ENCODE peak calls at places on chromosomes 16 and 17, in nine cellular contexts. Y is right cardiac atrium; I is CD8-positive, alpha-beta memory T cell; X is neural progenitor cell; Z is DND-41; Q is thoracic aorta; E is A549; S is pancreas; P is CD4-positive, alpha-beta T cell. U is an unnamed sample. For H3K9me3, the result is how much of the 10 kb centered on the place peaks cover.

GRCh38 chr16:4370570-4371480 is 823 bp upstream of the VASN start:
- DNase-seq in X (no peak), I (no peak), E (no peak), S (peak), Y (peak), P (no peak), Q (peak), Z (no peak), U (no peak)

GRCh38 chr17:28745052-28745776 is 1.4 kb downstream of the TRAF4 start:
- DNase-seq in E (no peak), P (no peak), X (peak), S (peak), Q (no peak), Z (peak), Y (peak), I (no peak), U (no peak)

GRCh38 chr16:24499193-24499814 is 40.1 kb upstream of the RBBP6 start:
- DNase-seq in P (no peak), Y (no peak), I (no peak), E (peak), Q (no peak), Z (peak), X (peak), S (no peak), U (no peak)

GRCh38 chr16:10619271-10619849 is 39.0 kb upstream of the EMP2 start:
- DNase-seq in P (no peak), X (peak), E (no peak), S (no peak), Q (no peak), Y (peak), I (no peak), Z (no peak), U (no peak)

GRCh38 chr16:79429276-79430128 is 171.0 kb downstream of the MAF start:
- DNase-seq in Z (no peak), I (no peak), X (peak), Y (no peak), E (no peak), S (no peak), P (no peak), Q (no peak), U (no peak)

GRCh38 chr16:3953728-3954410 is 73.4 kb upstream of the CREBBP start:
- DNase-seq in I (no peak), Y (no peak), E (no peak), S (no peak), P (no peak), Z (no peak), X (peak), Q (no peak), U (no peak)

GRCh38 chr17:14575349-14575966 is 274.6 kb downstream of the HS3ST3B1 start:
- DNase-seq in Y (no peak), Z (no peak), Q (no peak), E (no peak), I (no peak), X (no peak), P (no peak), S (no peak), U (no peak)

GRCh38 chr17:50381260-50381815 is 8.3 kb downstream of the EME1 start:
- DNase-seq in E (no peak), S (no peak), Q (no peak), Y (no peak), Z (no peak), P (no peak), I (no peak), X (no peak), U (no peak)

GRCh38 chr16:13559624-13560023 is 360.3 kb upstream of the ERCC4 start:
- DNase-seq in X (no peak), P (no peak), Q (no peak), I (no peak), Z (no peak), S (no peak), Y (no peak), E (no peak), U (no peak)

GRCh38 chr16:68064791-68065365 is 20.3 kb upstream of the NFATC3 start:
- DNase-seq in P (peak), X (peak), I (peak), E (peak), S (peak), Q (no peak), Y (peak), Z (peak), U (peak)

GRCh38 chr17:63185420-63185819 is 219.4 kb downstream of the TANC2 start:
- DNase-seq in Q (no peak), S (no peak), Y (no peak), E (no peak), Z (no peak), X (no peak), P (no peak), I (no peak), U (no peak)

GRCh38 chr16:57916735-57917450 is 54.0 kb downstream of the CNGB1 start:
- DNase-seq in Z (no peak), I (peak), Y (no peak), E (no peak), X (no peak), Q (no peak), P (no peak), S (no peak), U (no peak)

GRCh38 chr16:54748611-54749190 is 182.0 kb upstream of the IRX5 start:
- DNase-seq in Y (no peak), Q (no peak), S (no peak), Z (no peak), E (no peak), P (no peak), X (no peak), I (no peak), U (no peak)

GRCh38 chr16:57824880-57825279 is 22.6 kb upstream of the KIFC3 start:
- DNase-seq in Q (no peak), X (no peak), I (no peak), Y (no peak), S (no peak), P (no peak), E (no peak), Z (no peak), U (no peak)

GRCh38 chr17:2062571-2063183 is 7.8 kb downstream of the HIC1 start:
- DNase-seq in X (no peak), P (no peak), Y (peak), I (no peak), Z (no peak), S (no peak), E (no peak), Q (no peak), U (no peak)

GRCh38 chr16:3017262-3017805 is 649 bp downstream of the CLDN6 start:
- DNase-seq in S (no peak), E (no peak), P (no peak), X (peak), Q (no peak), Z (no peak), Y (no peak), I (no peak), U (no peak)

GRCh38 chr16:53152321-53152720 is 97.5 kb downstream of the CHD9 start:
- DNase-seq in E (no peak), Z (no peak), Q (no peak), I (no peak), Y (no peak), P (no peak), S (no peak), X (no peak), U (no peak)

GRCh38 chr16:102060-102855 is 24.2 kb downstream of the MPG start:
- DNase-seq in X (no peak), I (no peak), E (no peak), Z (no peak), Q (no peak), P (no peak), S (no peak), Y (peak), U (no peak)

GRCh38 chr17:29760279-29760721 is 137.6 kb upstream of the CORO6 start:
- DNase-seq in X (peak), I (peak), Y (no peak), Z (peak), S (no peak), Q (no peak), P (peak), E (peak), U (no peak)

GRCh38 chr17:8357910-8358309 is 18.3 kb downstream of the ODF4 start:
- DNase-seq in X (no peak), Z (no peak), Y (no peak), P (no peak), S (no peak), E (no peak), I (no peak), Q (no peak), U (no peak)

GRCh38 chr16:65068151-65068740 is 53.6 kb downstream of the CDH11 start:
- DNase-seq in S (no peak), Z (no peak), P (no peak), X (no peak), Y (no peak), Q (no peak), I (no peak), E (no peak), U (no peak)

GRCh38 chr17:76138234-76138895 is 2.7 kb downstream of the FOXJ1 start:
- DNase-seq in P (no peak), S (no peak), X (peak), Y (no peak), Q (no peak), I (peak), Z (no peak), E (peak), U (no peak)

GRCh38 chr16:19991614-19992013 is 82.1 kb downstream of the GPR139 start:
- DNase-seq in E (no peak), Y (no peak), P (no peak), S (no peak), Z (no peak), Q (no peak), X (no peak), I (no peak), U (no peak)

GRCh38 chr16:70705056-70705455 is 19.2 kb upstream of the MTSS2 start:
- DNase-seq in Y (no peak), Q (no peak), Z (no peak), E (no peak), P (no peak), X (no peak), S (no peak), I (no peak), U (no peak)

GRCh38 chr16:22337849-22338248 is 36.6 kb downstream of the CDR2 start:
- DNase-seq in Q (no peak), P (no peak), X (no peak), Z (no peak), E (no peak), Y (no peak), S (no peak), I (no peak), U (no peak)
- H3K9me3 ChIP-seq in Q (under half), P (under half), X (under half), Z (under half), E (under half), Y (under half), S (under half), I (under half), U (under half)

GRCh38 chr17:27069842-27070508 is 223.9 kb upstream of the WSB1 start:
- DNase-seq in P (no peak), S (no peak), Z (no peak), E (no peak), Y (no peak), I (no peak), Q (no peak), X (no peak), U (no peak)
- H3K9me3 ChIP-seq in P (under half), S (under half), Z (under half), E (under half), Y (under half), I (under half), Q (under half), X (under half), U (under half)

GRCh38 chr16:27558434-27558833 is 8.5 kb downstream of the KATNIP start:
- DNase-seq in X (no peak), P (no peak), Q (no peak), S (no peak), I (no peak), Z (no peak), Y (no peak), E (no peak), U (no peak)
- H3K9me3 ChIP-seq in X (under half), P (under half), Q (under half), S (under half), I (under half), Z (under half), Y (under half), E (under half), U (under half)

DNA sequence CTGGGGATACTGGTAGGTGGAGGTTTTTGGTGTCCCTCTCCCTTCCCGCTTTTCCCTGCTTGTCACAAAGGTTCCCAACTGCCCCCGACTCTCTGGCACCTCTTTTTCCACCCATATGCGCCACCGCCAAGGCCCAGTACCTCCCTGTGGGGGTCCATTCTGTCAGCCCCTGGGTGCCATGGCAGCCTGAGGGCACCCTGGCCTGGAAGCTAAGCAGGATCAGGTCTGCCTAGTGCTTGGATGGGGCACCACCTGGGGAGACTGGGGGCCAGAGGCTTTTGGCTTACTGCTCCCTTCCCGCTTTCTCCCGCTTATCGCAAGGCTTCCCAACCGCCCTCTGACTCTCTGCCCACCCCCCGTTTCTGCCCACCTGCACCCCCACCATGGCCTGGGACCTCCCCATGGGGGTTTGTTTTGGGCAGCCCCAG is 2286.4 kb downstream of the TP53TG3F start:
- DNase-seq in P (no peak), X (no peak), S (no peak), I (no peak), Z (no peak), Q (no peak), E (no peak), Y (no peak), U (no peak)
- H3K9me3 ChIP-seq in P (half or more), X (under half), S (under half), I (under half), Z (half or more), Q (under half), E (under half), Y (under half), U (under half)

DNA sequence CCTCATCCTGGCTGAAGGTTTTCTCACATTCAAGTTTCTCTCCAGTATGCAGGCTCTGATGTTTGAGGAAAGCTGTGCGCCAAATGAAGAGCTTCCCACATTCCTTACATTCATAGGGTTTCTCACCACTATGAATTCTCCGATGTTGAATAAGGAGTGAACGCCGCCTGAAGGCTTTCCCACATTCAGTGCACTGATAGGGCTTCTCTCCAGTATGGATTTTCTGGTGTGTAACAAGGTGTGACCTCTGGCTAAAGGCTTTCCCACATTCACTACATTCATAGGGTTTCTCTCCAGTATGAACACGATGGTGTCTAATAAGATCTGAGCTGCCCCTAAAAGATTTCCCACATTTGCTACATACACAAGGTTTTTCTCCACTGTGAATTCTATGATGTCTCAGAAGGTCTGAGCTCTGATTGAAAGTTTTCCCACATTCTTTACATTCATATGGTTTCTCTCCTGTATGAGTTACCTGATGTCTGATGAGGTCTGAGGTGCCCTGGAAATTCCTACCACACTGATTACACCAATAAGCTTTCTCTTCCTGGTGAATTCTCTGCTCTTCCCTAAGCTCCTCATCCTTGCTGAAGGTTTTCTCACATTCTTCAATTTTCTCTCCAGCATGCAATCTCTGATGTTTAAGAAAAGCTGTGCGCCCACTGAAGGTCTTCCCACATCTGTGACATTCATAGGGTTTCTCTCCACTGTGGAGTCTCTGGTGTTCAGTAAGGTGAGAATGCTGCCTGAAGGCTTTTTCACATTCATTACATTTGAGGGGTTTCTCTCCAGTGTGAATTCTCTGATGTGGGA is 8.9 kb downstream of the ZNF594 start:
- DNase-seq in Z (no peak), P (no peak), Y (no peak), X (no peak), Q (no peak), S (no peak), E (no peak), I (no peak), U (no peak)
- H3K9me3 ChIP-seq in Z (half or more), P (half or more), Y (under half), X (half or more), Q (half or more), S (under half), E (half or more), I (half or more), U (under half)

DNA sequence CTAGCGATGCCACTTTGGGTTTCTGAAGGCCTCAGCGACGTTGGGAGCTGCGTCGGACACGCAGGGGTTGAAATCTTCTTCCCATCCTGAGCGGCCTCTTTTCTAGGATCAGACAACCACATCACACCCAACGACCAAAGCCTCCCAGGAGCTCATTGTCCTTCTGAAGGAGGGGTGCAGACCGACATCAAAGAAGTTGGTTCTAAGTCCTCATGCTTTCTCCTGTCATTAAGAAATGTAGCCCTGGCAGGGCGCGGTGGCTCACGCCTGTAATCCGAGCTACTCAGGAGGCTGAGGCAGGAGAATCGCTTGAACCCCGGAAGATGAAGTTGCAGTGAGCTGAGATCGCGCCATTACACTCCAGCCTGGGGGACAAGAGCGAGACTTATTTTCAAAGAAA is 1681.9 kb downstream of the TP53TG3F start:
- DNase-seq in Y (no peak), X (no peak), S (no peak), Z (no peak), Q (no peak), I (no peak), P (no peak), E (no peak), U (no peak)
- H3K9me3 ChIP-seq in Y (under half), X (under half), S (under half), Z (under half), Q (under half), I (under half), P (under half), E (under half), U (under half)

GRCh38 chr17:41676058-41676419 is 12.6 kb upstream of the EIF1 start:
- DNase-seq in P (no peak), X (no peak), Z (no peak), I (no peak), Q (no peak), E (no peak), S (no peak), Y (no peak), U (no peak)
- H3K9me3 ChIP-seq in P (under half), X (under half), Z (under half), I (under half), Q (under half), E (under half), S (under half), Y (under half), U (under half)

DNA sequence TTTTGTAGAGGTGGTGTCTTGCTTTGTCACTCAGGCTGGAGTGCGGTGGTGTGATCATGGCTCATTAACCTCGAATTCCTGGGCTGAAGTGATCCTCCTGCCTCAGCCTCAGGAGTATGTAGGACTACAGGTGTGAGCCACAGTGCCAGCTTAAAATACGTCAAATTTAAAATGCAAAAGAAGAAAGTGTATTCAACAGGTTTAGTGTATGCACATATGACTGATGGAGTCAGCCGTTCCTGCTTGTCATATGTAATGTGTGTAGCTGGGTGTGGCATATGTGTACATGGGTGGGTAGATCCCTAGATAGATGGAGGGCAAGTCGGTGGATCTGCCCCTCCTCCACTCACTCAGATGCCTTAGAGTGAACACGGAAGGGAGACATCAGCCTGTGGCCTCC is 111.0 kb downstream of the RPTOR start:
- DNase-seq in X (no peak), Q (no peak), P (no peak), E (no peak), Z (no peak), Y (no peak), I (no peak), S (no peak), U (no peak)
- H3K9me3 ChIP-seq in X (under half), Q (under half), P (under half), E (under half), Z (under half), Y (under half), I (under half), S (under half), U (under half)

GRCh38 chr16:89880477-89881367 is 7.3 kb downstream of the TCF25 start:
- DNase-seq in Z (peak), I (no peak), Q (no peak), P (no peak), Y (peak), E (no peak), X (no peak), S (no peak), U (no peak)

GRCh38 chr16:89883346-89884040 is 10.1 kb downstream of the TCF25 start:
- DNase-seq in S (no peak), Q (no peak), X (no peak), Z (no peak), E (no peak), P (no peak), I (no peak), Y (peak), U (no peak)

GRCh38 chr16:89887243-89887642 is 13.9 kb downstream of the TCF25 start:
- DNase-seq in P (no peak), S (no peak), Q (no peak), I (no peak), Z (no peak), X (no peak), E (no peak), Y (peak), U (no peak)

GRCh38 chr16:89881368-89881730 is 8.0 kb downstream of the TCF25 start:
- DNase-seq in Q (no peak), E (no peak), X (no peak), P (no peak), S (no peak), I (no peak), Z (no peak), Y (peak), U (no peak)

GRCh38 chr16:89884041-89884421 is 10.6 kb downstream of the TCF25 start:
- DNase-seq in E (no peak), Q (no peak), I (no peak), S (no peak), Y (peak), P (no peak), Z (no peak), X (no peak), U (no peak)
- H3K9me3 ChIP-seq in E (under half), Q (under half), I (under half), S (under half), Y (under half), P (under half), Z (under half), X (under half), U (under half)

GRCh38 chr16:85303354-85303883 is 191.1 kb upstream of the CIBAR2 start:
- DNase-seq in E (peak), Y (peak), X (peak), S (peak), Q (no peak), P (peak), Z (peak), I (peak), U (peak)

GRCh38 chr16:85302018-85302847 is 190.0 kb upstream of the CIBAR2 start:
- DNase-seq in Y (no peak), Z (no peak), P (no peak), S (no peak), E (no peak), X (peak), I (no peak), Q (no peak), U (no peak)

GRCh38 chr16:85301171-85301690 is 189.0 kb upstream of the CIBAR2 start:
- DNase-seq in P (no peak), X (no peak), Z (no peak), S (peak), I (no peak), Q (no peak), Y (no peak), E (no peak), U (no peak)

GRCh38 chr16:85302848-85303353 is 190.6 kb upstream of the CIBAR2 start:
- DNase-seq in E (no peak), Q (no peak), Y (no peak), S (no peak), Z (no peak), I (no peak), X (no peak), P (no peak), U (no peak)

GRCh38 chr16:85300451-85300968 is 188.2 kb upstream of the CIBAR2 start:
- DNase-seq in X (no peak), E (no peak), Y (no peak), I (no peak), Z (no peak), Q (no peak), P (no peak), S (no peak), U (no peak)
- H3K9me3 ChIP-seq in X (under half), E (under half), Y (under half), I (under half), Z (under half), Q (under half), P (under half), S (under half), U (under half)

U was measured in T-helper 17 cell.